ENCODE peak calls at places on chromosomes 7 and 10, in ten cellular contexts. F is fibroblast of pulmonary artery, O is uterus, B is body of pancreas, Q is astrocyte of the spinal cord, W is neural progenitor cell, S is Peyer's patch, P is nephron progenitor cell, C is left lung, X is epithelial cell of esophagus. E is an unnamed sample.

GRCh38 chr10:62130948-62131347 is 137.7 kb downstream of the RTKN2 start:
- DNase-seq in S (no peak), X (peak; percentile 61), B (no peak), O (no peak), C (no peak), Q (peak; percentile 91), W (no peak), P (no peak), F (peak; percentile 93), E (no peak)

GRCh38 chr7:2431260-2431867 is 28.0 kb downstream of the CHST12 start:
- DNase-seq in B (peak; percentile 37), S (no peak), X (no peak), P (no peak), O (no peak), F (peak; percentile 6), Q (no peak), W (peak; percentile 42), C (no peak), E (peak; percentile 29)

GRCh38 chr7:24722386-24723177 is 34.7 kb downstream of the GSDME start:
- DNase-seq in Q (peak; percentile 52), P (peak; percentile 22), C (peak; percentile 54), X (peak; percentile 51), O (no peak), F (peak; percentile 73), S (no peak), B (no peak), W (peak; percentile 54), E (peak; percentile 31)

GRCh38 chr7:111587715-111588433 is 25.6 kb upstream of the IMMP2L start:
- DNase-seq in X (no peak), W (no peak), C (no peak), O (no peak), B (no peak), S (no peak), F (peak; percentile 4), Q (peak; percentile 2), P (no peak), E (no peak)

GRCh38 chr10:34537629-34538231 is 277.4 kb downstream of the PARD3 start:
- DNase-seq in Q (no peak), B (no peak), P (no peak), S (no peak), C (no peak), F (no peak), W (no peak), O (no peak), X (no peak), E (no peak)

GRCh38 chr10:101694056-101694673 is 805 bp downstream of the FBXW4 start:
- DNase-seq in B (peak; percentile 78), O (peak; percentile 45), P (peak; percentile 67), F (peak; percentile 46), S (peak; percentile 84), C (peak; percentile 91), Q (peak; percentile 69), X (peak; percentile 56), W (peak; percentile 73), E (peak; percentile 59)

GRCh38 chr10:18523025-18523424 is 128.4 kb downstream of the NSUN6 start:
- DNase-seq in S (no peak), F (peak; percentile 58), O (no peak), X (no peak), B (no peak), C (no peak), W (no peak), P (no peak), Q (no peak), E (no peak)

GRCh38 chr7:136014659-136015058 is 37.5 kb upstream of the MTPN start:
- DNase-seq in B (no peak), C (no peak), F (no peak), Q (no peak), S (no peak), X (no peak), W (no peak), P (no peak), O (no peak), E (no peak)

GRCh38 chr7:146656988-146657387 is 540.4 kb downstream of the CNTNAP2 start:
- DNase-seq in F (no peak), C (no peak), S (no peak), O (no peak), W (no peak), P (no peak), Q (no peak), B (no peak), X (no peak), E (no peak)

GRCh38 chr10:15182541-15183207 is 14.2 kb upstream of the NMT2 start:
- DNase-seq in B (no peak), P (no peak), S (no peak), W (no peak), Q (no peak), C (no peak), O (no peak), X (no peak), F (peak; percentile 65), E (no peak)

GRCh38 chr7:158257001-158257400 is 330.6 kb downstream of the PTPRN2 start:
- DNase-seq in X (no peak), C (peak; percentile 43), Q (no peak), B (no peak), W (no peak), F (no peak), O (no peak), S (no peak), P (no peak), E (no peak)

GRCh38 chr10:116134316-116134715 is 138.7 kb downstream of the GFRA1 start:
- DNase-seq in Q (no peak), B (no peak), W (no peak), O (no peak), F (no peak), C (no peak), P (no peak), X (no peak), S (no peak), E (no peak)

GRCh38 chr7:69612981-69613380 is 14.7 kb downstream of the AUTS2 start:
- DNase-seq in B (no peak), S (no peak), Q (no peak), F (no peak), W (no peak), P (no peak), O (no peak), X (no peak), C (no peak), E (no peak)

GRCh38 chr7:69625798-69626197 is 27.5 kb downstream of the AUTS2 start:
- DNase-seq in W (no peak), P (no peak), S (no peak), F (no peak), C (no peak), O (no peak), X (no peak), B (no peak), Q (no peak), E (no peak)

GRCh38 chr7:50664461-50664922 is 99.3 kb upstream of the DDC start:
- DNase-seq in O (no peak), C (no peak), B (no peak), P (no peak), F (peak; percentile 55), Q (peak; percentile 80), X (peak; percentile 85), W (no peak), S (no peak), E (no peak)

GRCh38 chr7:50666124-50666496 is 100.9 kb upstream of the DDC start:
- DNase-seq in C (no peak), O (no peak), B (no peak), X (no peak), F (no peak), S (no peak), Q (no peak), P (no peak), W (no peak), E (no peak)

GRCh38 chr7:50667338-50667737 is 102.1 kb upstream of the DDC start:
- DNase-seq in C (no peak), X (no peak), O (peak; percentile 57), P (no peak), F (peak; percentile 60), Q (peak; percentile 20), S (no peak), W (no peak), B (peak; percentile 90), E (no peak)

GRCh38 chr7:50664937-50665336 is 99.7 kb upstream of the DDC start:
- DNase-seq in X (no peak), C (no peak), P (no peak), Q (no peak), S (no peak), F (no peak), W (no peak), B (no peak), O (no peak), E (no peak)

GRCh38 chr7:50665403-50666123 is 100.4 kb upstream of the DDC start:
- DNase-seq in P (no peak), O (no peak), X (no peak), B (no peak), S (no peak), C (no peak), F (peak; percentile 13), W (no peak), Q (peak; percentile 47), E (no peak)
- TF ChIP-seq CTCF in P (no peak), O (no peak), X (no peak), B (no peak), S (no peak), C (no peak), F (no peak), W (no peak), Q (peak; percentile 2), E (no peak)

GRCh38 chr10:125000366-125001312 is 58.7 kb downstream of the ZRANB1 start:
- DNase-seq in C (peak; percentile 50), X (peak; percentile 65), W (peak; percentile 76), P (no peak), S (peak; percentile 43), O (peak; percentile 40), F (no peak), Q (peak; percentile 45), B (peak; percentile 78), E (no peak)
- TF ChIP-seq CTCF in C (no peak), X (peak; percentile 39), W (peak; percentile 44), P (no peak), S (no peak), O (no peak), F (no peak), Q (peak; percentile 13), B (no peak), E (no peak)

GRCh38 chr10:104143829-104144228 is 21.9 kb downstream of the SFR1 start:
- DNase-seq in Q (no peak), C (no peak), F (no peak), B (no peak), S (no peak), P (no peak), O (no peak), X (no peak), W (no peak), E (no peak)

GRCh38 chr10:104142081-104142480 is 20.1 kb downstream of the SFR1 start:
- DNase-seq in W (peak; percentile 11), C (no peak), B (no peak), S (no peak), Q (no peak), F (no peak), X (no peak), P (no peak), O (no peak), E (no peak)

GRCh38 chr10:104138131-104138530 is 16.2 kb downstream of the SFR1 start:
- DNase-seq in C (no peak), S (no peak), F (no peak), B (no peak), W (no peak), O (no peak), P (no peak), Q (no peak), X (no peak), E (no peak)

GRCh38 chr10:104139221-104139620 is 17.2 kb downstream of the SFR1 start:
- DNase-seq in S (no peak), O (no peak), W (peak; percentile 13), C (no peak), P (no peak), Q (no peak), X (peak; percentile 17), B (no peak), F (peak; percentile 17), E (no peak)
- TF ChIP-seq CTCF in S (no peak), O (no peak), W (peak; percentile 50), C (no peak), P (no peak), Q (peak; percentile 57), X (peak; percentile 18), B (no peak), F (peak; percentile 46), E (peak; percentile 19)

GRCh38 chr10:110353244-110354119 is 48.8 kb upstream of the SMNDC1 start:
- DNase-seq in P (no peak), F (peak; percentile 83), X (peak; percentile 96), C (no peak), Q (peak; percentile 92), S (peak; percentile 53), O (no peak), W (peak; percentile 31), B (no peak), E (no peak)
- TF ChIP-seq CTCF in P (no peak), F (peak; percentile 22), X (peak; percentile 47), C (no peak), Q (peak; percentile 19), S (no peak), O (no peak), W (no peak), B (no peak), E (no peak)